ENCODE peak calls at places on chromosome 12, in seven cellular contexts. D, T, F, H, Z, R and V are unnamed samples. For H3K27me3, the result is how much of the 10 kb centered on the place peaks cover.

GRCh38 chr12:106736051-106736957 is 38.2 kb upstream of the RIC8B start:
- DNase-seq in D (no peak), T (no peak), F (no peak), H (no peak), Z (no peak), R (no peak), V (no peak)

GRCh38 chr12:100753837-100754236 is 40.7 kb upstream of the ANO4 start:
- DNase-seq in D (no peak), T (no peak), F (no peak), H (peak), Z (no peak), R (no peak), V (no peak)

GRCh38 chr12:15693233-15693911 is 95.8 kb downstream of the EPS8 start:
- DNase-seq in D (no peak), T (no peak), F (no peak), H (peak), Z (no peak), R (no peak), V (no peak)

GRCh38 chr12:32586390-32586789 is 92.7 kb upstream of the DNM1L start:
- DNase-seq in D (no peak), T (peak), F (no peak), H (peak), Z (no peak), R (no peak), V (no peak)

GRCh38 chr12:546920-547845 is 87.4 kb downstream of the B4GALNT3 start:
- DNase-seq in D (peak), T (peak), F (peak), H (peak), Z (peak), R (peak), V (no peak)

GRCh38 chr12:68163546-68164210 is 4.1 kb upstream of the IFNG start:
- DNase-seq in D (no peak), T (no peak), F (no peak), H (no peak), Z (no peak), R (no peak), V (no peak)

GRCh38 chr12:31705651-31706050 is 23.2 kb downstream of the AMN1 start:
- DNase-seq in D (no peak), T (no peak), F (no peak), H (no peak), Z (no peak), R (no peak), V (no peak)

GRCh38 chr12:59874781-59875180 is 279.0 kb downstream of the SLC16A7 start:
- DNase-seq in D (no peak), T (no peak), F (no peak), H (peak), Z (peak), R (no peak), V (no peak)

GRCh38 chr12:108004368-108004767 is 124.7 kb upstream of the WSCD2 start:
- DNase-seq in D (no peak), T (no peak), F (no peak), H (no peak), Z (peak), R (no peak), V (no peak)

GRCh38 chr12:62586850-62587249 is 120.2 kb downstream of the MON2 start:
- DNase-seq in D (no peak), T (no peak), F (no peak), H (peak), Z (no peak), R (no peak), V (no peak)

GRCh38 chr12:62582065-62582366 is 115.4 kb downstream of the MON2 start:
- DNase-seq in D (no peak), T (no peak), F (no peak), H (no peak), Z (no peak), R (no peak), V (no peak)

GRCh38 chr12:62576503-62576902 is 109.9 kb downstream of the MON2 start:
- DNase-seq in D (no peak), T (no peak), F (no peak), H (no peak), Z (no peak), R (no peak), V (no peak)

GRCh38 chr12:62584619-62585018 is 118.0 kb downstream of the MON2 start:
- DNase-seq in D (no peak), T (no peak), F (no peak), H (no peak), Z (no peak), R (no peak), V (no peak)

DNA sequence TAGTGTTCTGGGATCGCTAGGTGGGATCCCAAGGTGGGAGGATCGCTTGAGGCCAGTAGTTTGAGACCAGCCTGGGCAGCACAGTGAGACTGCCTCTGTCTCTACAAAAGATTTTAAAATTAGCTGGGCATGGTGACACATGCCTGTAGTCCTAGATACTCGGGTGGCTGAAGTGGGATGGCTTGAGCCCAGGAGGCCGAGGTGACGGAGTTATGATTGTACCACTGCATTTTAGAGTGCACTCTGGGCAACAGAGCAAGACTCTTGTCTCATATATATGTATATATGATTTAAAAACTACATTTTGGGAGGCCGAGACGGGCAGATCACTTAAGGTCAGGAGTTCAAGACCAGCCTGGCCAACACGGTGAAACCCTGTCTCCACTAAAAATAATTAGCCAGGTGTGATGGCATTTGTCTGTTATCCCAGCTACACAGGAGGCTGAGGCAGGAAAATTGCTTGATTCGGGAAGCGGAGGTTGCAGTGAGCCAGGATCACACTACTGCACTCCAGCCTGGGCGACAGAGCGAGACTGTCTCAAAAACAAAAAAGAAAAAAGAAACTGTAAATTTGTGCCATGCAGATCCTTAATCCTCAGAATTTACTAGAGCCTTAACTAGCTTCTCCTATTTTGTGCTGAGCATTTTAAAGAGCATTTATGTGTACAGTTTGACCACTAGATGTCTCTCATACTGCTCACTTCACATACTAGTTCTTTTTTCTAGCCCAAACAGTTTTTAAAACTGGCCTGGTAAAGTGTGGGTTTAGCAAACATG is 114.8 kb downstream of the MON2 start:
- DNase-seq in D (no peak), T (no peak), F (no peak), H (peak), Z (peak), R (no peak), V (peak)
- TF ChIP-seq CTCF in D (peak), T (peak), F (peak), H (peak), Z (peak), R (peak), V (peak)

GRCh38 chr12:121454921-121455320 is 55.0 kb downstream of the RNF34 start:
- DNase-seq in D (no peak), T (no peak), F (no peak), H (no peak), Z (no peak), R (no peak), V (no peak)

GRCh38 chr12:121453629-121454028 is 53.7 kb downstream of the RNF34 start:
- DNase-seq in D (no peak), T (no peak), F (no peak), H (no peak), Z (no peak), R (no peak), V (no peak)

GRCh38 chr12:121452356-121453021 is 52.6 kb downstream of the RNF34 start:
- DNase-seq in D (no peak), T (no peak), F (no peak), H (no peak), Z (peak), R (peak), V (no peak)

GRCh38 chr12:121453022-121453360 is 53.1 kb downstream of the RNF34 start:
- DNase-seq in D (no peak), T (no peak), F (no peak), H (no peak), Z (no peak), R (no peak), V (no peak)

DNA sequence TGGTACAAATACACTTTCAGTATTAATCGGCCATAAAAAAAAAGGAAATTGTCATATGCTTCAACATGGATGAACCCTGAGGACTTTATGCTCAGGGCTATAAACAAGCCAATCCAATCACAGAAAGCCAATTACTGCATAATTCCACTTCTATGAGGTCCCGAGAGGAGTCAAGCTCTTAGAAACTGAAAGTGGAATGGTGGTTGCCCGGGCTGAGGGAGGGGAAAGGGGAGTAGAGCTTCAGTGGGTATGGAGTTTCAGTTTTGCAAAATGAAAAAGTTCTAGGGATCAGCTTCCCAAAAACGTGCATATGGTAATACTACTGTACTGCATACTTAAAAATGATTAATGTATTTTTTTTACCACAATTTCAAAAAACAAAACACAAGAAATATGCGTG is 52.0 kb downstream of the RNF34 start:
- DNase-seq in D (no peak), T (no peak), F (no peak), H (no peak), Z (no peak), R (no peak), V (no peak)
- H3K4me3 ChIP-seq in D (no peak), T (no peak), F (no peak), H (no peak), Z (no peak), R (peak), V (no peak)

GRCh38 chr12:6819069-6820030 is 2.3 kb upstream of the GPR162 start:
- DNase-seq in D (peak), T (no peak), F (no peak), H (no peak), Z (no peak), R (no peak), V (no peak)
- H3K27me3 ChIP-seq in D (under half), T (under half), F (under half), H (under half), Z (under half), R (under half), V (under half)

GRCh38 chr12:89707992-89708792 is 446 bp downstream of the ATP2B1 start:
- DNase-seq in D (peak), T (no peak), F (peak), H (peak), Z (peak), R (peak), V (no peak)
- TF ChIP-seq CTCF in D (no peak), T (no peak), F (no peak), H (no peak), Z (peak), R (no peak), V (no peak)

GRCh38 chr12:28129031-28129430 is 61.2 kb upstream of the CCDC91 start:
- DNase-seq in D (no peak), T (no peak), F (no peak), H (peak), Z (no peak), R (no peak), V (no peak)

GRCh38 chr12:28122756-28123155 is 67.5 kb upstream of the CCDC91 start:
- DNase-seq in D (no peak), T (no peak), F (no peak), H (no peak), Z (no peak), R (no peak), V (no peak)

GRCh38 chr12:28130234-28130624 is 60.0 kb upstream of the CCDC91 start:
- DNase-seq in D (no peak), T (no peak), F (no peak), H (no peak), Z (no peak), R (no peak), V (no peak)

GRCh38 chr12:28130625-28131598 is 59.3 kb upstream of the CCDC91 start:
- DNase-seq in D (no peak), T (peak), F (peak), H (peak), Z (peak), R (peak), V (peak)

GRCh38 chr12:28127455-28127854 is 62.8 kb upstream of the CCDC91 start:
- DNase-seq in D (no peak), T (no peak), F (no peak), H (peak), Z (no peak), R (no peak), V (peak)
- H3K4me3 ChIP-seq in D (no peak), T (no peak), F (no peak), H (no peak), Z (no peak), R (no peak), V (no peak)

GRCh38 chr12:113467514-113468364 is 3.9 kb downstream of the LHX5 start:
- DNase-seq in D (no peak), T (no peak), F (no peak), H (no peak), Z (no peak), R (no peak), V (no peak)
- H3K27me3 ChIP-seq in D (under half), T (half or more), F (half or more), H (half or more), Z (half or more), R (half or more), V (half or more)

DNA sequence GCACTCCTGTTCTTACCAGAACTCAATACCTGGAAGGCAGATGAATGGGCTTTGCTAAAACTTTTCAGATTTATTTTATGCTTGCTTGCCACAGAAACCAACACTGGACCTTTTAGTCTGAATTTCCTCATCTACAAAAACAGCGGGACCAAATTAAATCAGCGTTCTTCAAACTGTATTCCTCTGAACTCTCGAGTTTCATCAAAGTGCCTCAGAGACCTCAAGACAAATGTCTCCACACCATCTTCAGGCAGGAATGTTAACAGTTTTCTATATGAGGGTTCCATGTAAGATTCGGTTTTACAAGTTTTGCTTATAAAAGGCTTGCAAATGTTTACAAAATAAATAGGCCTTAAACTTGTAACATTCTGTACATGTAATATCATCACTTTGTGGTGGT is 74.6 kb downstream of the MED13L start:
- DNase-seq in D (no peak), T (no peak), F (no peak), H (peak), Z (peak), R (no peak), V (no peak)
- TF ChIP-seq CTCF in D (no peak), T (no peak), F (no peak), H (no peak), Z (peak), R (no peak), V (peak)

DNA sequence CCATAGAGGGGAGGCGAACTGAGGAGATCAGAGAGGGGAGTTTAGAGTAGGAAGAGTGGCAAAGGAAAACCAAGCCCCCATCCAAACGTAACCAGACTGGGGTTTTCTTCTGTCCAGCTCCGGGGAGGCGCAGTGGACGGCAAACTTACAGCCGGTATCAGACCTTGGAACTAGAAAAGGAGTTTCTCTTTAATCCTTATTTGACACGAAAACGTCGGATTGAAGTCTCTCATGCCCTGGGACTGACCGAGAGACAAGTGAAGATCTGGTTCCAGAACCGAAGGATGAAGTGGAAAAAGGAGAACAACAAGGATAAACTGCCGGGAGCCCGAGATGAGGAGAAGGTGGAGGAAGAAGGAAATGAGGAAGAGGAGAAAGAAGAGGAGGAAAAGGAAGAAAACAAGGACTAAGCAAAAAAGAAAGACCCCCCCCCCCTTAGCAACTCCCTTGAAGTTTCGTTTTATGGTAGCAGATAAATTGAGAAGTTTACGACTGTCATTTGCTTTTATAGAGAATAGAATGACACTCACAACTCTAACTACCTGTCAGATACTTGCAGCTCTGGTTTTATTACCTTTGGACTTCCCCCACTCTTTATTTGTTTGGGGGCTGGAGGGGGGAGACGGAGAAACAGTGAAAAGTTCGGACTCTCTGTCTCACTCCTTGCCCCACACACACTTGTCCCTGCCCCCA is 2.3 kb downstream of the HOXC8 start:
- DNase-seq in D (no peak), T (no peak), F (no peak), H (no peak), Z (no peak), R (no peak), V (no peak)
- H3K4me3 ChIP-seq in D (peak), T (peak), F (no peak), H (no peak), Z (peak), R (no peak), V (no peak)

GRCh38 chr12:52003016-52003550 is 3.7 kb upstream of the TAMALIN start:
- DNase-seq in D (no peak), T (no peak), F (no peak), H (no peak), Z (no peak), R (no peak), V (no peak)
- H3K27me3 ChIP-seq in D (under half), T (under half), F (under half), H (under half), Z (under half), R (under half), V (under half)